ENCODE peak calls at places on chromosomes 11 and 22, in nine cellular contexts. U is naive B cell; D is lung; C is NCI-H460; S is heart right ventricle; Y is posterior vena cava; O is naive thymus-derived CD8-positive, alpha-beta T cell; K is ovary; J is astrocyte of the hippocampus. Q is an unnamed sample.

GRCh38 chr11:113730887-113731726 is 25.0 kb upstream of the TMPRSS5 start:
- DNase-seq in U (no peak), D (no peak), C (peak; percentile 38), S (peak; percentile 16), Y (no peak), O (no peak), K (peak; percentile 20), J (peak; percentile 77), Q (peak; percentile 10)

GRCh38 chr11:105054723-105055492 is 9.8 kb upstream of the CARD16 start:
- DNase-seq in U (no peak), D (no peak), C (no peak), S (no peak), Y (no peak), O (no peak), K (no peak), J (no peak), Q (no peak)

GRCh38 chr22:27801616-27802388 is at the start of gene MN1:
- DNase-seq in U (peak; percentile 29), D (no peak), C (peak; percentile 26), S (peak; percentile 65), Y (no peak), O (peak; percentile 60), K (peak; percentile 70), J (peak; percentile 87), Q (no peak)

GRCh38 chr22:36971726-36972125 is 47.5 kb downstream of the TST start:
- DNase-seq in U (no peak), D (no peak), C (no peak), S (no peak), Y (peak; percentile 26), O (no peak), K (no peak), J (no peak), Q (no peak)

GRCh38 chr11:75598900-75599299 is 36.8 kb downstream of the SERPINH1 start:
- DNase-seq in U (no peak), D (no peak), C (no peak), S (no peak), Y (no peak), O (no peak), K (no peak), J (no peak), Q (no peak)

GRCh38 chr22:24164243-24164642 is 17.0 kb upstream of the SUSD2 start:
- DNase-seq in U (no peak), D (no peak), C (no peak), S (no peak), Y (no peak), O (no peak), K (no peak), J (no peak), Q (no peak)

GRCh38 chr11:119117004-119117706 is 4.2 kb upstream of the HINFP start:
- DNase-seq in U (no peak), D (no peak), C (no peak), S (no peak), Y (no peak), O (no peak), K (no peak), J (no peak), Q (no peak)

GRCh38 chr11:128685383-128686044 is 8.4 kb upstream of the FLI1 start:
- DNase-seq in U (no peak), D (no peak), C (no peak), S (no peak), Y (no peak), O (no peak), K (no peak), J (no peak), Q (no peak)

Q was measured in dermis microvascular lymphatic vessel endothelial cell.